ENCODE peak calls at places on chromosome 21, in nine cellular contexts. N is activated T-cell treated with anti-CD3 and anti-CD28 coated beads, Interleukin-2, amount 50 U/mL, for 24 hours; W is progenitor cell of endocrine pancreas; Y is NCI-H510A; P is NCI-H1092; M is MV-4-11; A is NCI-H82; J is CMK; L is epithelial cell of esophagus. B is an unnamed sample.
A peak's percentile ranks its signal among the peaks of the same experiment; 100 is the strongest.

GRCh38 chr21:45209046-45209445 is 78.6 kb downstream of the POFUT2 start:
- DNase-seq in N (no peak), W (no peak), Y (no peak), P (no peak), M (no peak), A (no peak), J (no peak), L (peak; percentile 16), B (no peak)

GRCh38 chr21:39664586-39664985 is 51.8 kb downstream of the B3GALT5 start:
- DNase-seq in N (no peak), W (no peak), Y (no peak), P (no peak), M (no peak), A (no peak), J (no peak), L (no peak), B (no peak)

GRCh38 chr21:32578107-32578691 is 7.1 kb downstream of the TCP10L start:
- DNase-seq in N (no peak), W (no peak), Y (no peak), P (no peak), M (no peak), A (peak; percentile 37), J (no peak), L (peak; percentile 38), B (no peak)

GRCh38 chr21:29017639-29018237 is 1.4 kb downstream of the RWDD2B start:
- DNase-seq in N (no peak), W (no peak), Y (no peak), P (no peak), M (peak; percentile 87), A (peak; percentile 26), J (no peak), L (no peak), B (peak; percentile 45)

GRCh38 chr21:34669149-34669879 is 520 bp downstream of the CLIC6 start:
- DNase-seq in N (peak; percentile 48), W (peak; percentile 21), Y (no peak), P (no peak), M (no peak), A (no peak), J (no peak), L (no peak), B (no peak)

GRCh38 chr21:33109574-33110339 is 39.8 kb downstream of the OLIG1 start:
- DNase-seq in N (peak; percentile 47), W (no peak), Y (peak; percentile 58), P (no peak), M (peak; percentile 86), A (peak; percentile 59), J (no peak), L (peak; percentile 6), B (peak; percentile 80)

GRCh38 chr21:27761623-27762022 is 794.7 kb upstream of the ADAMTS5 start:
- DNase-seq in N (no peak), W (no peak), Y (no peak), P (no peak), M (no peak), A (no peak), J (no peak), L (peak; percentile 7), B (no peak)

GRCh38 chr21:24014381-24014780 is 1592.9 kb downstream of the MRPL39 start:
- DNase-seq in N (no peak), W (no peak), Y (no peak), P (no peak), M (no peak), A (no peak), J (no peak), L (no peak), B (no peak)

GRCh38 chr21:22561946-22562345 is 1563.7 kb downstream of the NCAM2 start:
- DNase-seq in N (no peak), W (no peak), Y (no peak), P (no peak), M (no peak), A (no peak), J (no peak), L (no peak), B (no peak)

GRCh38 chr21:22609802-22610201 is 1611.6 kb downstream of the NCAM2 start:
- DNase-seq in N (no peak), W (no peak), Y (no peak), P (no peak), M (peak; percentile 76), A (no peak), J (no peak), L (no peak), B (no peak)

GRCh38 chr21:31343680-31344480 is at the start of gene TIAM1:
- DNase-seq in N (peak; percentile 65), W (peak; percentile 22), Y (no peak), P (no peak), M (peak; percentile 77), A (peak; percentile 64), J (no peak), L (peak; percentile 92), B (no peak)

GRCh38 chr21:37380349-37381323 is 14.1 kb downstream of the DYRK1A start:
- DNase-seq in N (no peak), W (no peak), Y (no peak), P (no peak), M (no peak), A (peak; percentile 59), J (no peak), L (peak; percentile 49), B (no peak)

B was measured in GF-D8.